ENCODE peak calls at places on chromosomes 5 and 9, in five cellular contexts. M, N, C, G and L are unnamed samples. For H3K36me3, the result is how much of the 10 kb centered on the place peaks cover.

GRCh38 chr9:107219486-107219853 is 63.6 kb upstream of the RAD23B start:
- DNase-seq in N (no peak), C (no peak), G (no peak), M (no peak), L (no peak)

GRCh38 chr5:174910245-174910737 is 185.9 kb downstream of the MSX2 start:
- DNase-seq in N (peak), G (no peak), M (peak), C (no peak), L (no peak)

GRCh38 chr9:114315723-114316363 is 7.1 kb upstream of the ORM1 start:
- DNase-seq in N (peak), C (no peak), G (no peak), M (no peak), L (peak)

GRCh38 chr5:6188344-6188743 is 190.0 kb downstream of the MED10 start:
- DNase-seq in N (no peak), M (no peak), C (no peak), G (no peak), L (no peak)

GRCh38 chr5:135033026-135033861 is 784 bp downstream of the PITX1 start:
- DNase-seq in M (no peak), N (peak), G (no peak), C (no peak), L (no peak)

GRCh38 chr5:141514330-141515111 is 25.6 kb downstream of the PCDHGC5 start:
- DNase-seq in C (peak), N (no peak), G (no peak), M (no peak), L (no peak)

GRCh38 chr5:39426136-39426535 is 1.4 kb upstream of the DAB2 start:
- DNase-seq in M (no peak), C (no peak), N (no peak), G (no peak), L (no peak)

GRCh38 chr9:87685871-87686519 is 39.9 kb upstream of the CTSL start:
- DNase-seq in M (peak), C (no peak), G (no peak), N (peak), L (no peak)

GRCh38 chr5:119330367-119331183 is 25.2 kb upstream of the TNFAIP8 start:
- DNase-seq in C (no peak), M (no peak), N (no peak), G (no peak), L (no peak)

GRCh38 chr9:69140123-69140741 is 33.8 kb upstream of the TJP2 start:
- DNase-seq in M (peak), N (no peak), G (no peak), C (no peak), L (no peak)

GRCh38 chr5:172678902-172679301 is 37.8 kb downstream of the NEURL1B start:
- DNase-seq in M (peak), G (no peak), C (peak), N (no peak), L (peak)

GRCh38 chr5:132666310-132667123 is 7.3 kb upstream of the IL4 start:
- DNase-seq in C (no peak), G (no peak), M (no peak), N (no peak), L (no peak)

GRCh38 chr5:178330791-178331404 is 98.3 kb upstream of the PHYKPL start:
- DNase-seq in M (peak), C (no peak), N (peak), G (no peak), L (no peak)

GRCh38 chr5:139733698-139734491 is 61.7 kb upstream of the PSD2 start:
- DNase-seq in M (no peak), G (peak), N (no peak), C (no peak), L (no peak)

GRCh38 chr5:157867736-157868135 is 8.8 kb upstream of the CLINT1 start:
- DNase-seq in M (no peak), N (no peak), G (no peak), C (no peak), L (no peak)

GRCh38 chr5:157866536-157866935 is 7.6 kb upstream of the CLINT1 start:
- DNase-seq in M (no peak), N (no peak), C (no peak), G (no peak), L (no peak)

GRCh38 chr5:157874861-157875260 is 15.9 kb upstream of the CLINT1 start:
- DNase-seq in C (no peak), N (no peak), M (no peak), G (no peak), L (no peak)

GRCh38 chr5:157865844-157866243 is 6.9 kb upstream of the CLINT1 start:
- DNase-seq in N (no peak), M (no peak), G (no peak), C (no peak), L (no peak)

DNA sequence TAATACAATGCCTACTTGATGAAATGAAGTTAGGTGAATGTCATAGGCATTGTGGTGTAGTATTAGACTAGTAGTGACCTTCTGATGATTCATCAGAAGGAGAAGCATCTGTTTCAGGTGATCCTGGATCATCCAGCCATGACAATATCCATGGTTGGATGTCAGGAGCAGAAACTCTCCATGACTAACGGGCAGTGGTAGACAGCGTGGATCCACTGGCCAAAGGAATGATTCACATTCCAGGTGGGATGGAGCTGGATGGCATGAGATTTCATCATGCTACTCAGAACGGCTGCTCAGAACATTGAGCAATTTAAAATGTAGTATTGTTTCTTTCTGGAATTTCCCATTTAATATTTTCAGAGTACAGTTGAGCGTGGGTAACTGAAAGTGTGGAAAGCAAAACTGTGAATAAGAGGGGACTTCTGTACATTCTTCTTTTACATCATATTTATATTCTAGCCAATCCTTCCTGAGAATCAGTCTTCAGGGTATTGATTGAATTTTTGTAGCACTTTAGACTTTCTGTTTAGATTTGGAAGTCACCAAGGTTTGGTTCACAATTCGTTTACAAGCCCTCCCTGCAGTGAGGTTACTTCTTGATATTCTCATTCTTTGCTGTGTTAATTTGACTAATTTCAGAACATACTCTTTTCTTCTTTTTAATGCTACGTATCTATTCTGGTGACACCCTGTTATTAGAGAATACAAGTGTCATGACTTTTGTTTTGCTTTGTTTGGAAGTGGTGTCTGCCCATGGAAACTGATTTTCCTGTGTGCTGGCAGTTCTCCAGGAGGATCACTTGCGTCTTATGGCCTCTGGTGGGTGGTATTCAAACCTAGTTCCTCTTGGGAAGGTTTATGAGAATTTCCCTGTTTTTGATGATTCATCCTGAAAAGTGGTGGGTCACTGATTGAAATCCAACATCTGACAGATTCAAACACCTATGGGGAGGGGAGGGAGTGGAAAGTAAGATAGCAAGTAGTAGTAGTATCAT is 12.2 kb upstream of the CLINT1 start:
- DNase-seq in G (no peak), N (no peak), C (no peak), M (no peak), L (no peak)
- H3K36me3 ChIP-seq in G (under half), N (under half), C (under half), M (under half), L (under half)

GRCh38 chr9:136713555-136713949 is 1.2 kb downstream of the DIPK1B start:
- DNase-seq in N (peak), M (peak), C (no peak), G (no peak), L (no peak)
- TF ChIP-seq POLR2A in N (no peak), M (no peak), C (no peak), G (no peak), L (no peak)

GRCh38 chr9:131870156-131870555 is 130.3 kb upstream of the RAPGEF1 start:
- DNase-seq in C (no peak), M (no peak), G (no peak), N (peak), L (no peak)

GRCh38 chr9:131873891-131874440 is 134.1 kb upstream of the RAPGEF1 start:
- DNase-seq in N (peak), M (no peak), G (no peak), C (no peak), L (no peak)

GRCh38 chr9:131873361-131873760 is 133.5 kb upstream of the RAPGEF1 start:
- DNase-seq in M (no peak), N (no peak), C (no peak), G (no peak), L (no peak)

GRCh38 chr9:131872702-131873101 is 132.8 kb upstream of the RAPGEF1 start:
- DNase-seq in G (no peak), M (no peak), C (no peak), N (peak), L (no peak)

GRCh38 chr9:131872006-131872405 is 132.1 kb upstream of the RAPGEF1 start:
- DNase-seq in M (no peak), C (no peak), G (no peak), N (peak), L (no peak)
- TF ChIP-seq CTCF in M (no peak), C (no peak), G (no peak), N (no peak), L (no peak)

DNA sequence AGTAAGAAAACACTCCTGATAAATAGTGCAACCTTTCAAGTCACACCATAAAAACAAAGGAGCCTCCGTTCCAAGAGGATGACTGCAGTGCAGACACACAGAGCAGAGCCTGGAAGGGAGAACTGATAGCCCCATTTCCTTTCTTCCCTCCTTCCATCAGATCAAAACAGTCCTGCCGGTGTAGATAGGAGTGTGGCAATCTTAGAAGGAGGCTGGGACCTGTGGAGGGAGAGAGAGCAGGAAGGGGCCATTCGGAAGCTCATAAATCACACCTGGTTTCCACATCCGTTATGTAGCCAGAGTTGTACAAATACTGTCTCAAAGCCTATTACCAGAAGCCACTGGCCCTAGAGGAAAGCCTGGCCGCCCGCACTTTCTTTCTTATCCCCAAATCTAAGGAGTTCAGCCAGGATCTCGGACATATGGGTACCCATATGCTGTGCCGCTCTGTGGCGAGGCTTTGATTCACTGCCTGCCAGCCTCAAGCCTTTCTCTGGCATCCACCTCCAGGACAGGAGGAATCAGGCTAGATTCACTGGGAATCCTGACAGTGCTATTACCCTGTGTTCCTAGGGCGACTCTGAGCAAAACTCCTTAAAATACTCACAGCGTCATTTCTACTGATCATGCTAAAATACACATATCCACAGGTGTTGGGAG is 26.9 kb downstream of the DAP start:
- DNase-seq in N (no peak), C (no peak), G (no peak), M (no peak), L (no peak)
- H3K36me3 ChIP-seq in N (under half), C (under half), G (under half), M (under half), L (under half)

GRCh38 chr5:73484511-73484910 is 13.7 kb upstream of the BTF3 start:
- DNase-seq in G (no peak), N (no peak), C (no peak), M (no peak), L (no peak)

GRCh38 chr5:73488806-73489205 is 9.4 kb upstream of the BTF3 start:
- DNase-seq in N (no peak), M (no peak), C (no peak), G (no peak), L (no peak)

GRCh38 chr5:73485715-73486114 is 12.5 kb upstream of the BTF3 start:
- DNase-seq in M (no peak), G (no peak), C (no peak), N (no peak), L (no peak)

GRCh38 chr5:73487815-73488214 is 10.4 kb upstream of the BTF3 start:
- DNase-seq in M (no peak), C (no peak), N (no peak), G (no peak), L (no peak)

GRCh38 chr5:73486119-73486899 is 11.9 kb upstream of the BTF3 start:
- DNase-seq in C (no peak), G (no peak), N (no peak), M (no peak), L (no peak)
- TF ChIP-seq POLR2A in C (no peak), G (no peak), N (no peak), M (no peak), L (no peak)